ENCODE peak calls at places on chromosomes 6 and 20, in four cellular contexts. V, E, Z and G are unnamed samples.
A peak's percentile ranks its signal among the peaks of the same experiment; 100 is the strongest.

GRCh38 chr6:170360476-170360875 is 53.9 kb downstream of the FAM120B start:
- DNase-seq in V (no peak), E (no peak), Z (no peak), G (no peak)

GRCh38 chr6:162179196-162179951 is 548.2 kb downstream of the PRKN start:
- DNase-seq in V (no peak), E (no peak), Z (no peak), G (no peak)

GRCh38 chr20:63574156-63574828 is at the start of gene HELZ2:
- DNase-seq in V (peak; percentile 88), E (no peak), Z (no peak), G (peak; percentile 53)

GRCh38 chr20:25376236-25376635 is 14.4 kb downstream of the ABHD12 start:
- DNase-seq in V (no peak), E (no peak), Z (no peak), G (no peak)

GRCh38 chr6:14596410-14596809 is 478.8 kb downstream of the CD83 start:
- DNase-seq in V (no peak), E (no peak), Z (no peak), G (no peak)

GRCh38 chr6:33694401-33694931 is 17.0 kb downstream of the UQCC2 start:
- DNase-seq in V (peak; percentile 56), E (no peak), Z (no peak), G (no peak)

GRCh38 chr6:21003780-21004541 is 469.7 kb downstream of the CDKAL1 start:
- DNase-seq in V (no peak), E (no peak), Z (peak; percentile 72), G (peak; percentile 99)

GRCh38 chr6:161137839-161138544 is 135.9 kb downstream of the AGPAT4 start:
- DNase-seq in V (no peak), E (no peak), Z (no peak), G (no peak)

GRCh38 chr6:152338335-152339125 is 298.6 kb downstream of the SYNE1 start:
- DNase-seq in V (peak; percentile 41), E (no peak), Z (no peak), G (peak; percentile 23)

GRCh38 chr6:88538130-88538706 is 372.1 kb upstream of the CNR1 start:
- DNase-seq in V (peak; percentile 17), E (peak; percentile 33), Z (no peak), G (no peak)

GRCh38 chr20:54431545-54431944 is 43.8 kb upstream of the DOK5 start:
- DNase-seq in V (no peak), E (no peak), Z (no peak), G (no peak)

GRCh38 chr6:31197559-31198305 is 27.2 kb upstream of the POU5F1 start:
- DNase-seq in V (peak; percentile 74), E (no peak), Z (peak; percentile 69), G (peak; percentile 90)

GRCh38 chr6:30845183-30845582 is 39.1 kb upstream of the DDR1 start:
- DNase-seq in V (no peak), E (no peak), Z (no peak), G (no peak)

GRCh38 chr6:108781419-108782110 is 66.7 kb upstream of the ARMC2 start:
- DNase-seq in V (no peak), E (peak; percentile 50), Z (no peak), G (no peak)

GRCh38 chr20:24465168-24465567 is 4.3 kb upstream of the SYNDIG1 start:
- DNase-seq in V (no peak), E (no peak), Z (no peak), G (no peak)

GRCh38 chr6:23823421-23823820 is 302.6 kb upstream of the NRSN1 start:
- DNase-seq in V (no peak), E (no peak), Z (no peak), G (peak; percentile 79)

GRCh38 chr6:18444176-18444575 is 57.0 kb downstream of the RNF144B start:
- DNase-seq in V (no peak), E (no peak), Z (no peak), G (no peak)

GRCh38 chr20:43949741-43950618 is 35.3 kb downstream of the TOX2 start:
- DNase-seq in V (peak; percentile 23), E (no peak), Z (peak; percentile 66), G (no peak)

GRCh38 chr20:58340853-58341252 is 31.3 kb downstream of the RAB22A start:
- DNase-seq in V (no peak), E (no peak), Z (no peak), G (no peak)

GRCh38 chr20:53739799-53740785 is 146.5 kb upstream of the ZNF217 start:
- DNase-seq in V (no peak), E (no peak), Z (no peak), G (no peak)

GRCh38 chr6:152277826-152278247 is 359.3 kb downstream of the SYNE1 start:
- DNase-seq in V (no peak), E (no peak), Z (no peak), G (peak; percentile 77)

GRCh38 chr6:143744593-143745151 is 66.9 kb downstream of the PHACTR2 start:
- DNase-seq in V (no peak), E (no peak), Z (no peak), G (peak; percentile 85)

GRCh38 chr6:143743256-143744166 is 65.7 kb downstream of the PHACTR2 start:
- DNase-seq in V (no peak), E (no peak), Z (no peak), G (peak; percentile 82)

GRCh38 chr6:143747347-143747842 is 69.6 kb downstream of the PHACTR2 start:
- DNase-seq in V (peak; percentile 53), E (no peak), Z (no peak), G (peak; percentile 81)

GRCh38 chr6:143746202-143747119 is 68.7 kb downstream of the PHACTR2 start:
- DNase-seq in V (no peak), E (peak; percentile 86), Z (no peak), G (peak; percentile 49)

DNA sequence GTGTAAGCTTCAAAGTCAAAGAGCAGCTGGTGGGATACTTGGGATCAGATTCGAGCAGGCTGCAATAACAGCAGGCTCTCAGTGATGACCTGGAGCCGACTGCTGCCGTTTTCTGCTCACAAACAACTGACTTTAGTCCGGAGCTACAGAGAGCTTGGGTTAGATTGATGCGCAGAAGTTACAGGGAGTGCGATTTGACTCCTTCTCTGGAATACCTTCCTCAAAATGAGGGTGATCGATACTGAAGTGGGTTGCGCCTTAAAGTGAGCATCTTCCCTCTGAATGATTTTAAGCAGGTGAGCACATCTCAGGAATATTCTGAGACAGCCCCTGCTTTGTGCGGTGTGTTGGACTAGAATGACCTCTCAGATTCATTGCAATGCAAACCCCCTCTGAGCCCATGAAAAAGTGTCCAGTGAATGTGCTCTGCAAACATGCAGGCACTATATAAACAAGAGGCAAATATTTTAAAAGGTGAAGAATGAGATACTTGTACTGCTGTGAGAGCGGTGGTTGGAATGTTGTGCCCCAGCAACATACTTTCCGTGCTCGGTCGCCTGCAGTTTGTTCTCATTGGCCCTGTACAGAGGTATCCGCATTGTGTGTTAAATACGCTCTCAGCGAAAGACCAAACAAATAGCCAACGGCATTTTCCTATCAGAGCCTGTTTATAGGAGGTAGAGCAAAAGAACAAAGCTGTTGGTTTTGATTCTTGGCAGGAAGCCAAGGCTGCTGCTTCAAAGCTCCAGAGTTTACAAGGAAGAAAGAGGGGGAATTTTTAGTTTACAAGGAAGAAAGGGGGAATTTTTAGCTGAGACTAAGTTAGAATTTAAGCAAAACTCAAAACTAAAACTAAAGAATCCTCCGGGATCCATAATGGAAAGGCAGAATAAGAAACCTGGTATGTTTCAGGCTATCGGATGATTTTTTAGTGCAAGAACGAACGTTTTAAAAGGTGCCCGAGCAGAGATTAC is 67.7 kb downstream of the PHACTR2 start:
- DNase-seq in V (no peak), E (no peak), Z (no peak), G (peak; percentile 100)
- TF ChIP-seq BRCA1 in V (no peak), E (no peak), Z (no peak), G (peak; percentile 80)

GRCh38 chr6:75419980-75420379 is 73.6 kb downstream of the FILIP1 start:
- DNase-seq in V (no peak), E (no peak), Z (no peak), G (no peak)

GRCh38 chr6:75416443-75416842 is 77.2 kb downstream of the FILIP1 start:
- DNase-seq in V (no peak), E (no peak), Z (no peak), G (no peak)

GRCh38 chr6:75419408-75419807 is 74.2 kb downstream of the FILIP1 start:
- DNase-seq in V (no peak), E (no peak), Z (no peak), G (no peak)

GRCh38 chr6:75415804-75416203 is 77.8 kb downstream of the FILIP1 start:
- DNase-seq in V (no peak), E (no peak), Z (no peak), G (no peak)

DNA sequence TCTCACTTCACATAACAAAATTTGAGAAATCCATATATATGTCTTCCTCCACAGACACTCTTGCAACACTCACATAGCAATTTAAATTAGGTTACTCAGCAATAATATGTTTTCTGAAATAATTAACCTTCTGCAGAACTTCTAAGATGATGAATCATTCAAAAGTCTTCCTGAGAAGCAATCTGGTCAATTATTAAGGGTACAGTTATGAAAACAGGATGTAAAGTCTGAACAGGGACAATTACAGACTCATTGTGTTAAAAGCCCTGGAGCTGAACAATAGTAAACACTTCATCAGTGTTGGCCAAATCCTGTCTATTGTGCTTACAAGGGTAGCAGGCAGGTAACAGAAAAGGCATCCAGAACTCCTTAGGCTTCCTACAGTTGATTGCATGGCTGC is 75.4 kb downstream of the FILIP1 start:
- DNase-seq in V (no peak), E (no peak), Z (no peak), G (no peak)
- TF ChIP-seq BRCA1 in V (no peak), E (no peak), Z (no peak), G (no peak)

DNA sequence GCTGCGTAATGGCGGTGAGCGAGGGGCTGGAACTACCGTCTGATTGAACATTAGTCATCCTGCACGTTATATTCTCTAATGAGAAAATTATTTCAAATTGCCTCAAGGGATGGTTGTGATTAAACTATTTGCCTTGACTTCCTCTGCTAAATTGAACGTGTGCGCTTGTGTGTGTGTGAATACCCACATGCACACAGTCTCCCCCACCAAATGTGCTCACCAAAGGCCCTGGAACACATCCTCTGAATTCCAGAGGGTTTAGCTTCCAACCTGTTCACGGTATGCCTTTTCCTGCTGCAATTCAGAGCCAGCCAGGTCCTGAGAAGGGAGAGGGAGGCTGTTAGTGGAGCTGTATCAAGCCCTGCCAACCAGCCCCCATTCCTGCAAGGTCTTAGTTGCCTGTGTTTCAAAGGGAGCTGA is 98.5 kb downstream of the CDC5L start:
- DNase-seq in V (no peak), E (no peak), Z (no peak), G (no peak)
- TF ChIP-seq BRCA1 in V (no peak), E (no peak), Z (no peak), G (no peak)

DNA sequence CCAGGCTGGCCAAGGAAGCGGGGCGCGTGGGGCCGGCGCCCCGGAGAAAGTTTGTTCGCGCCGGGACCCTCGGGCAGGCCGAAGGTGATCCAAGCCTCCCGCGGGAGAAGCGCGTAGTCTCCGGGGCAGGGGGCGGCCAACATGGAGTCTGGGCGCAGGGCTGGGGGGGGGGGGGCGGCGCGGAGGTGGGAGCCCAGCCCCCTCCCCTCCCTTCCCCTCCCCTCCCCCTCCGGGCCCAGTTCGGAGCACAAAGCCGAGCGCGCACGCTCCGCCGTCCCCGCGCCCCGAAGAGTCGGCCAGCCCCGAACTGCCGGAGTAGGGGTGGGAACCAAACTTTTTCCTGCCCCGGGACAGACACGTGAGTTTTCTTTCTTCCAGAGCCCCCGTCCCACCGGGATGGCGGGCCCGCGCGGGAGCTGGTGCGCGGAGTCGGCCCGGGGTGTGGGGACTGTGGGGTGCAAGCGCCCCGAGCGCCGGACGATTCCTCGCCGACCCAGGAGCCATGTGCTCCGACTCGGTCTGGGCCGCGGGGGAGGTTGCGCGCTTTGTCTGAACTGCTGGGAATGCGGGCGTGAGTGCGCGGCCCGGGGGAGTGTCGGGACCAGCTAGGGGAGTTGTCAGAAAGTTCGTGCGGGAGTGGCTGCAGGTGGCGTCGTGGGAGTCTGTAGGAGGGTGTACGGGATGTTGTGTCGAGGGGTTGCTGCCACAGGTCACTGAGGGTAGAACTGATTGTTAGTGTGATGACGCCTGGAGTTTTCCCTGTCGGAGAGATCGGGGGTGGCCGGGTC is 1.1 kb downstream of the TGIF2 start:
- DNase-seq in V (peak; percentile 76), E (no peak), Z (no peak), G (peak; percentile 73)
- TF ChIP-seq BRCA1 in V (no peak), E (no peak), Z (no peak), G (no peak)